ENCODE peak calls at places on chromosomes 2 and 18, in six cellular contexts. C is brain microvascular endothelial cell, P is MM.1S, K is tibial artery, E is IMR-90, Y is cardiac muscle cell. N is an unnamed sample.

GRCh38 chr2:120052597-120052996 is 39.7 kb downstream of the EPB41L5 start:
- DNase-seq in E (peak; percentile 24), Y (no peak), K (no peak), P (no peak), C (no peak), N (no peak)

GRCh38 chr2:190930411-190930810 is 49.8 kb downstream of the GLS start:
- DNase-seq in Y (no peak), E (no peak), P (no peak), C (no peak), K (no peak), N (no peak)

GRCh38 chr2:20365249-20365817 is 14.7 kb upstream of the PUM2 start:
- DNase-seq in E (peak; percentile 87), Y (no peak), P (peak; percentile 33), K (no peak), C (peak; percentile 40), N (peak; percentile 52)

GRCh38 chr2:98912221-98912851 is 23.7 kb downstream of the CRACDL start:
- DNase-seq in C (peak; percentile 82), Y (no peak), E (peak; percentile 89), K (no peak), P (no peak), N (peak; percentile 90)

GRCh38 chr2:239369631-239370161 is 31.1 kb downstream of the HDAC4 start:
- DNase-seq in C (peak; percentile 24), P (no peak), K (no peak), E (no peak), Y (no peak), N (no peak)

GRCh38 chr2:36197192-36197591 is 158.4 kb upstream of the CRIM1 start:
- DNase-seq in C (no peak), P (no peak), Y (no peak), K (no peak), E (no peak), N (no peak)

GRCh38 chr2:181456660-181457120 is 496 bp upstream of the ITGA4 start:
- DNase-seq in E (peak; percentile 5), C (peak; percentile 31), P (peak; percentile 90), K (peak; percentile 30), Y (peak; percentile 11), N (no peak)

GRCh38 chr18:73683618-73684238 is 463.9 kb downstream of the FBXO15 start:
- DNase-seq in K (no peak), P (peak; percentile 46), C (no peak), E (peak; percentile 30), Y (no peak), N (no peak)

GRCh38 chr2:165791811-165792454 is 2.1 kb downstream of the GALNT3 start:
- DNase-seq in C (peak; percentile 58), P (no peak), K (no peak), E (peak; percentile 45), Y (no peak), N (peak; percentile 59)

GRCh38 chr2:29262681-29263260 is 147.6 kb downstream of the CLIP4 start:
- DNase-seq in E (no peak), P (no peak), Y (no peak), K (no peak), C (no peak), N (peak; percentile 7)

GRCh38 chr2:112154246-112155110 is 16.3 kb downstream of the FBLN7 start:
- DNase-seq in K (no peak), E (no peak), Y (no peak), P (no peak), C (no peak), N (no peak)

GRCh38 chr2:190763100-190763499 is 114.2 kb downstream of the NAB1 start:
- DNase-seq in E (no peak), K (no peak), P (no peak), C (no peak), Y (no peak), N (no peak)

GRCh38 chr2:177797808-177798207 is 274.8 kb downstream of the PDE11A start:
- DNase-seq in Y (peak; percentile 22), E (no peak), P (no peak), C (no peak), K (no peak), N (no peak)

GRCh38 chr2:69464575-69464974 is 27.3 kb upstream of the NFU1 start:
- DNase-seq in Y (no peak), C (peak; percentile 74), K (peak; percentile 27), E (peak; percentile 80), P (no peak), N (no peak)

GRCh38 chr2:17594533-17595391 is 54.3 kb downstream of the VSNL1 start:
- DNase-seq in E (peak; percentile 50), Y (no peak), P (no peak), K (no peak), C (no peak), N (peak; percentile 72)

GRCh38 chr2:51247252-51247651 is 215.3 kb upstream of the NRXN1 start:
- DNase-seq in E (no peak), C (no peak), P (no peak), Y (no peak), K (no peak), N (no peak)

GRCh38 chr18:79766308-79766707 is 31.4 kb upstream of the KCNG2 start:
- DNase-seq in P (no peak), K (no peak), C (no peak), E (no peak), Y (no peak), N (no peak)

GRCh38 chr2:180823546-180824141 is 156.8 kb upstream of the UBE2E3 start:
- DNase-seq in P (peak; percentile 89), K (no peak), C (peak; percentile 66), Y (no peak), E (peak; percentile 57), N (peak; percentile 54)

GRCh38 chr2:153478289-153479261 is at the start of gene RPRM:
- DNase-seq in K (peak; percentile 46), Y (peak; percentile 87), C (peak; percentile 24), E (peak; percentile 37), P (no peak), N (peak; percentile 64)

GRCh38 chr2:23359631-23360567 is 25.1 kb upstream of the KLHL29 start:
- DNase-seq in P (no peak), E (no peak), C (no peak), Y (no peak), K (no peak), N (no peak)

GRCh38 chr18:62091487-62092120 is 95.3 kb downstream of the PIGN start:
- DNase-seq in K (no peak), P (no peak), C (no peak), E (no peak), Y (no peak), N (no peak)

GRCh38 chr2:176172007-176172747 is 15.1 kb downstream of the HOXD3 start:
- DNase-seq in C (no peak), Y (no peak), K (no peak), E (no peak), P (no peak), N (no peak)

GRCh38 chr18:62368100-62368499 is 43.0 kb downstream of the TNFRSF11A start:
- DNase-seq in P (no peak), K (no peak), Y (no peak), C (no peak), E (no peak), N (no peak)

GRCh38 chr2:20135631-20136050 is 84.2 kb upstream of the LAPTM4A start:
- DNase-seq in C (peak; percentile 43), E (peak; percentile 61), Y (peak; percentile 85), P (peak; percentile 89), K (peak; percentile 42), N (peak; percentile 57)

GRCh38 chr2:217555075-217555876 is 447.5 kb downstream of the TNS1 start:
- DNase-seq in C (no peak), Y (no peak), E (no peak), K (no peak), P (no peak), N (peak; percentile 11)

GRCh38 chr2:189022002-189022401 is 47.8 kb downstream of the COL3A1 start:
- DNase-seq in E (peak; percentile 93), P (no peak), Y (no peak), C (peak; percentile 53), K (no peak), N (peak; percentile 56)

GRCh38 chr2:128317186-128317897 is 1.3 kb downstream of the HS6ST1 start:
- DNase-seq in Y (peak; percentile 32), P (peak; percentile 73), K (no peak), E (no peak), C (no peak), N (no peak)

GRCh38 chr2:15941970-15942710 is 1.8 kb downstream of the MYCN start:
- DNase-seq in K (no peak), E (no peak), P (no peak), Y (peak; percentile 55), C (no peak), N (no peak)

GRCh38 chr2:15942711-15943345 is 2.5 kb downstream of the MYCN start:
- DNase-seq in K (no peak), P (no peak), Y (peak; percentile 26), C (no peak), E (no peak), N (no peak)

GRCh38 chr2:15944325-15945017 is 4.1 kb downstream of the MYCN start:
- DNase-seq in K (no peak), Y (no peak), P (no peak), C (no peak), E (no peak), N (no peak)

GRCh38 chr2:15943914-15944313 is 3.6 kb downstream of the MYCN start:
- DNase-seq in P (no peak), Y (peak; percentile 24), C (no peak), K (no peak), E (no peak), N (no peak)

GRCh38 chr2:15943378-15943851 is 3.1 kb downstream of the MYCN start:
- DNase-seq in E (no peak), K (no peak), Y (peak; percentile 82), P (no peak), C (no peak), N (no peak)
- H3K4me3 ChIP-seq in E (no peak overlapping the region), K (no peak overlapping the region), Y (peak overlapping the region; percentile 98), P (no peak overlapping the region), C (no peak overlapping the region), N (no peak overlapping the region)

GRCh38 chr18:3451989-3452749 is 2.2 kb downstream of the TGIF1 start:
- DNase-seq in E (peak; percentile 69), C (peak; percentile 48), K (peak; percentile 49), Y (peak; percentile 63), P (no peak), N (peak; percentile 80)
- TF ChIP-seq CTCF in E (no peak), C (peak; percentile 16), K (no peak), Y (no peak), P (no peak), N (peak; percentile 14)

GRCh38 chr2:202023904-202024266 is 9.8 kb upstream of the FZD7 start:
- DNase-seq in K (no peak), E (no peak), P (no peak), C (no peak), Y (no peak), N (no peak)
- H3K4me3 ChIP-seq in K (no peak overlapping the region), E (no peak overlapping the region), P (no peak overlapping the region), C (no peak overlapping the region), Y (no peak overlapping the region), N (no peak overlapping the region)

DNA sequence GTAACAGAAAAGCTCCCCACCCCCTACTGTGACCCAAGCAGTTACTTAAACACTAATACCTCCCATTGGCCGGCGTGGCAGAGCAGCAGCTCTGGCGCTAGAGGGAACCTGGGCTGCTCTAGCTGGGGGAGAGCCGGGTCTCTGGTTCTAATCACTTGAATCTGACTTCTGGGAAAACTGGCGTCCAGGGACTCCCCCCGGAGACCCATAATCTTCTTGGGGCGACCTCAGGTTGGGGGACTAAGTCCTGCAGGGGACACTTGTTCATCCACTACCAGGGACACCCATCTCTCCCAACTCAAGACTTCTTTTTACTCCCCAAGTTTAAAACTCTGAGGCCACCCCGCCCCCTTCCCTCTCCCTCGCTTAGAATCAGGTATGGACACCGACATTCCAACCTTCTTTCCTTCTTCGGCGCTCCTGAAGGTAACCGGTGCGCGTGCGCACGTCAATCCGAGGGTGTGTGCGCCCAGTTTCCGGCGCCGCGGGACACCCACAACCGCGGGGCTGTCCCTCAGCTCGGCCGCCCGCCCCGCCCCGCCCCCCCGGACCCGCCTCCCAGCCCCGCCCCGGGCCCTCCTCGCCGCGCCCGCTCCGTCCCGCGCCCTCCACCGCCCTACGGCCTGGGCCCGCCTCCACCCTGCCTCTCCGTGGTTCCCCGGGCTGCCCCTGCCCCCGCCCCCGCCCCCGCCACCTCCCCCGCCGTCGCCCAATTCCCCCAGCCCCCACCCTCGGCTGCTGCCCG is at the start of gene ERICH2:
- DNase-seq in P (peak; percentile 82), K (peak; percentile 60), E (peak; percentile 30), Y (peak; percentile 89), C (peak; percentile 34), N (peak; percentile 51)
- TF ChIP-seq CTCF in P (peak; percentile 47), K (peak; percentile 15), E (no peak), Y (peak; percentile 29), C (peak; percentile 53), N (peak; percentile 32)

N was measured in astrocyte of the spinal cord.